ENCODE peak calls at places on chromosomes 5 and 9, in eight cellular contexts. One of them, this sample, is unnamed.

GRCh38 chr5:115586525-115587146 is 15.6 kb downstream of the TICAM2 start:
- DNase-seq in bronchial epithelial cell: peak; percentile 41
- DNase-seq in activated gamma-delta T cell: no peak
- DNase-seq in uterus: no peak
- DNase-seq in endothelial cell: no peak
- DNase-seq in caudate nucleus: no peak
- DNase-seq in AG08395: peak; percentile 31
- DNase-seq in activated CD4-positive, CD25-positive, alpha-beta regulatory T cell treated with anti-CD3 and anti-CD28 coated beads, Interleukin-2, amount 50 U/mL, for 72 hours: no peak
- DNase-seq in this sample: peak; percentile 64

GRCh38 chr5:111772456-111772855 is 15.5 kb upstream of the NREP start:
- DNase-seq in bronchial epithelial cell: no peak
- DNase-seq in activated gamma-delta T cell: no peak
- DNase-seq in uterus: no peak
- DNase-seq in endothelial cell: no peak
- DNase-seq in caudate nucleus: no peak
- DNase-seq in AG08395: no peak
- DNase-seq in activated CD4-positive, CD25-positive, alpha-beta regulatory T cell treated with anti-CD3 and anti-CD28 coated beads, Interleukin-2, amount 50 U/mL, for 72 hours: no peak
- DNase-seq in this sample: no peak

GRCh38 chr5:40681351-40682311 is 1.9 kb downstream of the PTGER4 start:
- DNase-seq in bronchial epithelial cell: no peak
- DNase-seq in activated gamma-delta T cell: peak; percentile 18
- DNase-seq in uterus: peak; percentile 22
- DNase-seq in endothelial cell: no peak
- DNase-seq in caudate nucleus: no peak
- DNase-seq in AG08395: peak; percentile 20
- DNase-seq in activated CD4-positive, CD25-positive, alpha-beta regulatory T cell treated with anti-CD3 and anti-CD28 coated beads, Interleukin-2, amount 50 U/mL, for 72 hours: peak; percentile 64
- DNase-seq in this sample: no peak

GRCh38 chr9:4306066-4306787 is 6.4 kb upstream of the GLIS3 start:
- DNase-seq in bronchial epithelial cell: peak; percentile 52
- DNase-seq in activated gamma-delta T cell: no peak
- DNase-seq in uterus: no peak
- DNase-seq in endothelial cell: no peak
- DNase-seq in caudate nucleus: no peak
- DNase-seq in AG08395: peak; percentile 48
- DNase-seq in activated CD4-positive, CD25-positive, alpha-beta regulatory T cell treated with anti-CD3 and anti-CD28 coated beads, Interleukin-2, amount 50 U/mL, for 72 hours: no peak
- DNase-seq in this sample: peak; percentile 32

GRCh38 chr5:167489202-167489601 is 802.2 kb upstream of the WWC1 start:
- DNase-seq in bronchial epithelial cell: peak; percentile 25
- DNase-seq in activated gamma-delta T cell: no peak
- DNase-seq in uterus: no peak
- DNase-seq in endothelial cell: no peak
- DNase-seq in caudate nucleus: no peak
- DNase-seq in AG08395: peak; percentile 13
- DNase-seq in activated CD4-positive, CD25-positive, alpha-beta regulatory T cell treated with anti-CD3 and anti-CD28 coated beads, Interleukin-2, amount 50 U/mL, for 72 hours: no peak
- DNase-seq in this sample: no peak

GRCh38 chr5:133694181-133694831 is 82.0 kb upstream of the FSTL4 start:
- DNase-seq in bronchial epithelial cell: no peak
- DNase-seq in activated gamma-delta T cell: no peak
- DNase-seq in uterus: no peak
- DNase-seq in endothelial cell: no peak
- DNase-seq in caudate nucleus: no peak
- DNase-seq in AG08395: no peak
- DNase-seq in activated CD4-positive, CD25-positive, alpha-beta regulatory T cell treated with anti-CD3 and anti-CD28 coated beads, Interleukin-2, amount 50 U/mL, for 72 hours: no peak
- DNase-seq in this sample: no peak

GRCh38 chr5:25334288-25334790 is 689.6 kb upstream of the CDH10 start:
- DNase-seq in bronchial epithelial cell: no peak
- DNase-seq in activated gamma-delta T cell: no peak
- DNase-seq in uterus: no peak
- DNase-seq in endothelial cell: no peak
- DNase-seq in caudate nucleus: no peak
- DNase-seq in AG08395: no peak
- DNase-seq in activated CD4-positive, CD25-positive, alpha-beta regulatory T cell treated with anti-CD3 and anti-CD28 coated beads, Interleukin-2, amount 50 U/mL, for 72 hours: no peak
- DNase-seq in this sample: no peak

GRCh38 chr5:56319281-56320242 is 86.4 kb upstream of the ANKRD55 start:
- DNase-seq in bronchial epithelial cell: peak; percentile 94
- DNase-seq in activated gamma-delta T cell: no peak
- DNase-seq in uterus: peak; percentile 67
- DNase-seq in endothelial cell: no peak
- DNase-seq in caudate nucleus: no peak
- DNase-seq in AG08395: no peak
- DNase-seq in activated CD4-positive, CD25-positive, alpha-beta regulatory T cell treated with anti-CD3 and anti-CD28 coated beads, Interleukin-2, amount 50 U/mL, for 72 hours: no peak
- DNase-seq in this sample: no peak

GRCh38 chr5:150490754-150491153 is 17.2 kb upstream of the NDST1 start:
- DNase-seq in bronchial epithelial cell: no peak
- DNase-seq in activated gamma-delta T cell: no peak
- DNase-seq in uterus: no peak
- DNase-seq in endothelial cell: no peak
- DNase-seq in caudate nucleus: no peak
- DNase-seq in AG08395: no peak
- DNase-seq in activated CD4-positive, CD25-positive, alpha-beta regulatory T cell treated with anti-CD3 and anti-CD28 coated beads, Interleukin-2, amount 50 U/mL, for 72 hours: no peak
- DNase-seq in this sample: no peak

GRCh38 chr5:42858031-42858643 is 46.4 kb upstream of the SELENOP start:
- DNase-seq in bronchial epithelial cell: peak; percentile 62
- DNase-seq in activated gamma-delta T cell: no peak
- DNase-seq in uterus: no peak
- DNase-seq in endothelial cell: no peak
- DNase-seq in caudate nucleus: peak; percentile 9
- DNase-seq in AG08395: no peak
- DNase-seq in activated CD4-positive, CD25-positive, alpha-beta regulatory T cell treated with anti-CD3 and anti-CD28 coated beads, Interleukin-2, amount 50 U/mL, for 72 hours: no peak
- DNase-seq in this sample: no peak